ENCODE peak calls at places on chromosomes 16 and 17, in eight cellular contexts. O is CD8-positive, alpha-beta T cell; R is colonic mucosa; P is lung; A is GM23338; H is RWPE1; Y is H9; T is sigmoid colon. X is an unnamed sample.

GRCh38 chr16:89837014-89837546 is 8.8 kb downstream of the SPIRE2 start:
- DNase-seq in O (no peak), R (no peak), P (no peak), A (no peak), H (no peak), Y (no peak), T (no peak), X (no peak)

GRCh38 chr17:14295676-14296075 is 5.2 kb upstream of the HS3ST3B1 start:
- DNase-seq in O (no peak), R (no peak), P (no peak), A (no peak), H (no peak), Y (peak), T (no peak), X (no peak)

GRCh38 chr16:48632137-48632774 is 22.3 kb upstream of the N4BP1 start:
- DNase-seq in O (no peak), R (no peak), P (no peak), A (no peak), H (no peak), Y (no peak), T (peak), X (no peak)

GRCh38 chr16:88650749-88651275 is at the start of gene CYBA:
- DNase-seq in O (peak), R (peak), P (peak), A (peak), H (peak), Y (peak), T (peak), X (peak)

GRCh38 chr17:31466096-31466495 is 74.6 kb downstream of the RAB11FIP4 start:
- DNase-seq in O (no peak), R (no peak), P (no peak), A (no peak), H (no peak), Y (no peak), T (no peak), X (no peak)

GRCh38 chr16:87332150-87332549 is 15.0 kb upstream of the C16orf95 start:
- DNase-seq in O (no peak), R (no peak), P (no peak), A (no peak), H (no peak), Y (no peak), T (no peak), X (no peak)

GRCh38 chr16:71882505-71883192 is 1.3 kb downstream of the ZNF821 start:
- DNase-seq in O (peak), R (peak), P (peak), A (peak), H (peak), Y (peak), T (peak), X (peak)

GRCh38 chr17:39923836-39924690 is 3.3 kb downstream of the ORMDL3 start:
- DNase-seq in O (no peak), R (no peak), P (no peak), A (no peak), H (no peak), Y (peak), T (no peak), X (peak)

GRCh38 chr17:18041776-18042175 is 2.6 kb downstream of the GID4 start:
- DNase-seq in O (no peak), R (no peak), P (no peak), A (no peak), H (peak), Y (no peak), T (no peak), X (no peak)

GRCh38 chr17:29070795-29071194 is 27.9 kb downstream of the PIPOX start:
- DNase-seq in O (no peak), R (no peak), P (no peak), A (no peak), H (no peak), Y (no peak), T (no peak), X (no peak)

GRCh38 chr17:8151641-8152111 is 528 bp downstream of the PER1 start:
- DNase-seq in O (no peak), R (peak), P (peak), A (peak), H (no peak), Y (peak), T (peak), X (peak)

GRCh38 chr17:40341808-40342574 is 22.5 kb downstream of the GJD3 start:
- DNase-seq in O (no peak), R (peak), P (peak), A (peak), H (peak), Y (peak), T (peak), X (peak)

GRCh38 chr17:3890082-3890892 is 2.6 kb downstream of the CAMKK1 start:
- DNase-seq in O (no peak), R (peak), P (peak), A (no peak), H (peak), Y (no peak), T (peak), X (peak)

GRCh38 chr16:53872248-53873221 is 168.6 kb downstream of the FTO start:
- DNase-seq in O (no peak), R (no peak), P (no peak), A (no peak), H (no peak), Y (no peak), T (no peak), X (no peak)

GRCh38 chr17:67546578-67547527 is 169.8 kb downstream of the PITPNC1 start:
- DNase-seq in O (no peak), R (peak), P (peak), A (peak), H (no peak), Y (peak), T (peak), X (no peak)

GRCh38 chr17:2171725-2172446 is 117.0 kb downstream of the HIC1 start:
- DNase-seq in O (no peak), R (peak), P (peak), A (peak), H (no peak), Y (no peak), T (peak), X (peak)

GRCh38 chr16:47887496-47887895 is 268.3 kb downstream of the ABCC12 start:
- DNase-seq in O (no peak), R (no peak), P (no peak), A (peak), H (peak), Y (peak), T (no peak), X (peak)

GRCh38 chr16:56424791-56425438 is 430 bp downstream of the AMFR start:
- DNase-seq in O (peak), R (peak), P (no peak), A (peak), H (peak), Y (peak), T (peak), X (peak)

GRCh38 chr16:77501260-77501659 is 66.4 kb upstream of the ADAMTS18 start:
- DNase-seq in O (no peak), R (no peak), P (no peak), A (peak), H (no peak), Y (no peak), T (no peak), X (no peak)

GRCh38 chr17:45784583-45785372 is 658 bp downstream of the CRHR1 start:
- DNase-seq in O (no peak), R (no peak), P (no peak), A (peak), H (no peak), Y (peak), T (no peak), X (peak)

GRCh38 chr17:2724783-2725164 is 13.2 kb upstream of the CLUH start:
- DNase-seq in O (no peak), R (peak), P (no peak), A (peak), H (no peak), Y (peak), T (no peak), X (peak)

GRCh38 chr17:795276-795675 is 13.1 kb downstream of the MRM3 start:
- DNase-seq in O (no peak), R (no peak), P (no peak), A (no peak), H (no peak), Y (no peak), T (no peak), X (no peak)

GRCh38 chr16:787261-787966 is 767 bp downstream of the RPUSD1 start:
- DNase-seq in O (no peak), R (no peak), P (no peak), A (no peak), H (no peak), Y (no peak), T (no peak), X (no peak)

GRCh38 chr17:59607817-59608403 is 11.8 kb upstream of the CLTC start:
- DNase-seq in O (no peak), R (peak), P (no peak), A (peak), H (no peak), Y (peak), T (no peak), X (peak)

GRCh38 chr16:57191056-57191536 is 5.0 kb downstream of the RSPRY1 start:
- DNase-seq in O (no peak), R (no peak), P (no peak), A (no peak), H (peak), Y (no peak), T (no peak), X (no peak)

GRCh38 chr17:72334205-72334604 is 213.4 kb downstream of the SOX9 start:
- DNase-seq in O (no peak), R (no peak), P (no peak), A (no peak), H (no peak), Y (no peak), T (no peak), X (no peak)

GRCh38 chr17:50149425-50150353 is 788 bp downstream of the PPP1R9B start:
- DNase-seq in O (no peak), R (no peak), P (peak), A (peak), H (no peak), Y (peak), T (peak), X (peak)

GRCh38 chr16:81632392-81633146 is 146.5 kb upstream of the PLCG2 start:
- DNase-seq in O (peak), R (peak), P (peak), A (no peak), H (peak), Y (no peak), T (no peak), X (no peak)

GRCh38 chr16:68066763-68067162 is 18.4 kb upstream of the NFATC3 start:
- DNase-seq in O (no peak), R (no peak), P (no peak), A (no peak), H (no peak), Y (no peak), T (no peak), X (no peak)

GRCh38 chr17:66968916-66969315 is 4.4 kb downstream of the CACNG4 start:
- DNase-seq in O (no peak), R (no peak), P (no peak), A (no peak), H (no peak), Y (no peak), T (no peak), X (no peak)

GRCh38 chr16:85523602-85524364 is 89.3 kb upstream of the GSE1 start:
- DNase-seq in O (no peak), R (no peak), P (peak), A (peak), H (no peak), Y (peak), T (peak), X (peak)

DNA sequence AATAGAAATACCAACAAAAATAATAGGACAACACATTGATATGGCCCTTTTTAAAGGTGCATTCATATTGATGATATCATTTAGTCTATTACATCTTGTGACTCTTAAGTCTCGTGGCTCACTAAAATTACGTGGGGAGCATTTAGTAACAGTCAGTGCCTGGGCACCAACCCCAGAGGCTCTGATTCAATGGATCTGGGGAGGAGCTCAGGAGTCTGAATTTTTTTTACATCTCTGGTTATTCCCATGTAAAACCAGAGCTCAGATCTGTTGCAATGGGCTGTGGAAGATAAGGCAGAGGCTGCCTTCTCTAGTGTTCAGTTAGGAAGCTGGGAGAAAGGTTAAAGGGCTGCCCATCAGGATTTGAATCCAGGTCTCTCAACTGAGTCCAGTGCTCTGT is 549.9 kb upstream of the CDH5 start:
- DNase-seq in O (no peak), R (no peak), P (no peak), A (no peak), H (no peak), Y (no peak), T (no peak), X (no peak)
- TF ChIP-seq CTCF in O (no peak), R (no peak), P (no peak), A (no peak), H (no peak), Y (no peak), T (no peak), X (no peak)

DNA sequence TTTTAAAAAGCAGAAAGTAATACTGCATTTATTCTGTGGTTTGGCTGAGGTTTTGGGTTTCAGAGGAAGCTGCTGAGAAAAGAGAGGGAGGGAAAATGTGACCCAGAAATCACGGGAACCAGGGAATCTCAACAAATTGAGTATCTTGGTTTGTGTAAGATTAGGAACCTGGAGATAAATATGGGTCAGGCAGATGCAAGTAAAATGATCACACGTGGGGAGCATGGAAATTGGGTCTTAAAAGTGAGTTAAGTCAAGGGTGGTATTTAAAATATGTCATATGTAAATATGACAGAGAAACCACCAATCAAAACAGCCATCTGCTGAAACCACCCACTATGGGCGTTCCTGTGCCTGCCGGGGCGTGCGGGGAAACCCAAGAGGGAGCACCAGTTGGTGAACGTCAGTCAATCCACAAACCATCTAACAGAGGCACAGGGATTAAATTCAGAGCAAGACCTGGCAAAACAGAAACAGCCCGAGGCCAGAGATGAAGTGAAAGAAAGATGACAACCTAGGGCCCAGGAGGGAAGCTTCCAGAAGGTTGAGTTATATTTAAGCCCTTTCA is 33.4 kb downstream of the CDH13 start:
- DNase-seq in O (no peak), R (no peak), P (no peak), A (peak), H (no peak), Y (peak), T (no peak), X (no peak)
- TF ChIP-seq CTCF in O (no peak), R (no peak), P (no peak), A (no peak), H (no peak), Y (no peak), T (no peak), X (no peak)

GRCh38 chr17:34397265-34397664 is 34.2 kb upstream of the CCL1 start:
- DNase-seq in O (no peak), R (no peak), P (no peak), A (no peak), H (no peak), Y (no peak), T (no peak), X (no peak)
- TF ChIP-seq CTCF in O (no peak), R (no peak), P (no peak), A (no peak), H (no peak), Y (peak), T (no peak), X (no peak)

GRCh38 chr16:75458029-75458428 is 6.5 kb downstream of the TMEM170A start:
- DNase-seq in O (no peak), R (no peak), P (no peak), A (no peak), H (no peak), Y (no peak), T (no peak), X (no peak)
- TF ChIP-seq CTCF in O (no peak), R (no peak), P (no peak), A (no peak), H (no peak), Y (no peak), T (no peak), X (no peak)

DNA sequence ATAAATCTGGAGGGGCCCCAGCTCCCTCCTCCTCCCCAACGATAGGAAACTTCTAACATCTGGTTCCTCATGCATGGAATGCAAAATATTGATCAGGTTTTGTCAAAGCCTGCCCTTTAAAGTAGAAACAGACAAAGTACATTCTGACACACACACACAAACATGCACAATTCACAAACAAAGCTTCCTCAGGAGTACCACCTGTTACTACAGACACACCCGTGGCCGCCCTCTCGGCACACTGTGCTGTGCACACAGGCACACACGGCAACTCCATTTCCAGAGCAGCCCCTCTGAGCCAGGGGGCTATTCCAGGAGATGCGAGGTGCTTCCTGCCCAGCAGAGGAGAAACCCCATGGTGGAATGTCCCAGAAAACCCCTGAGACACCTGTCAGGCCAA is 151.2 kb downstream of the ZFHX3 start:
- DNase-seq in O (no peak), R (no peak), P (no peak), A (no peak), H (no peak), Y (no peak), T (no peak), X (no peak)
- TF ChIP-seq CTCF in O (no peak), R (no peak), P (no peak), A (no peak), H (no peak), Y (no peak), T (no peak), X (no peak)